ENCODE peak calls at places on chromosomes 11 and 22, in five cellular contexts. W is colonic mucosa; E is CD8-positive, alpha-beta T cell; L is A549; F is thoracic aorta. R is an unnamed sample.

GRCh38 chr11:94400839-94401772 is at the start of gene GPR83:
- DNase-seq in W (no peak), E (no peak), L (peak; percentile 9), F (no peak), R (no peak)

GRCh38 chr22:22465094-22465602 is 43.4 kb downstream of the ZNF280B start:
- DNase-seq in W (no peak), E (no peak), L (no peak), F (no peak), R (no peak)

GRCh38 chr22:49721211-49721763 is 106.4 kb downstream of the BRD1 start:
- DNase-seq in W (no peak), E (no peak), L (no peak), F (no peak), R (no peak)

GRCh38 chr11:44754876-44755552 is 28.3 kb downstream of the TSPAN18 start:
- DNase-seq in W (no peak), E (no peak), L (no peak), F (no peak), R (no peak)

GRCh38 chr22:20399866-20400605 is 6.1 kb downstream of the ZNF74 start:
- DNase-seq in W (no peak), E (no peak), L (no peak), F (no peak), R (no peak)

GRCh38 chr11:114163231-114163631 is 103.7 kb downstream of the ZBTB16 start:
- DNase-seq in W (no peak), E (no peak), L (no peak), F (no peak), R (no peak)

GRCh38 chr22:48868554-48868953 is 959.1 kb downstream of the BRD1 start:
- DNase-seq in W (no peak), E (no peak), L (no peak), F (no peak), R (no peak)

GRCh38 chr11:492416-493226 is 14.4 kb downstream of the RNH1 start:
- DNase-seq in W (no peak), E (no peak), L (no peak), F (no peak), R (no peak)

GRCh38 chr11:27405134-27405533 is 42.1 kb upstream of the CCDC34 start:
- DNase-seq in W (no peak), E (no peak), L (no peak), F (no peak), R (no peak)

GRCh38 chr11:12258451-12258850 is 118.9 kb upstream of the PARVA start:
- DNase-seq in W (no peak), E (no peak), L (peak; percentile 43), F (no peak), R (no peak)

GRCh38 chr11:96049426-96049825 is 125.5 kb upstream of the MTMR2 start:
- DNase-seq in W (no peak), E (no peak), L (no peak), F (no peak), R (no peak)

GRCh38 chr11:66159585-66159984 is 89.5 kb downstream of the PACS1 start:
- DNase-seq in W (no peak), E (no peak), L (no peak), F (no peak), R (no peak)

GRCh38 chr11:104343578-104343977 is 179.6 kb upstream of the PDGFD start:
- DNase-seq in W (no peak), E (no peak), L (peak; percentile 17), F (no peak), R (no peak)

GRCh38 chr22:49299821-49300231 is 527.8 kb downstream of the BRD1 start:
- DNase-seq in W (no peak), E (no peak), L (no peak), F (no peak), R (no peak)

GRCh38 chr11:1352696-1353382 is 36.9 kb upstream of the BRSK2 start:
- DNase-seq in W (no peak), E (no peak), L (no peak), F (no peak), R (no peak)

GRCh38 chr11:73752216-73752867 is 8.5 kb downstream of the RAB6A start:
- DNase-seq in W (no peak), E (no peak), L (no peak), F (no peak), R (no peak)

GRCh38 chr11:48141475-48142100 is 75.0 kb upstream of the OR4B1 start:
- DNase-seq in W (no peak), E (no peak), L (peak; percentile 35), F (no peak), R (peak; percentile 42)

GRCh38 chr11:78216571-78217287 is 28.0 kb downstream of the USP35 start:
- DNase-seq in W (no peak), E (no peak), L (peak; percentile 16), F (no peak), R (no peak)

GRCh38 chr11:20000022-20000392 is 160.3 kb downstream of the DBX1 start:
- DNase-seq in W (no peak), E (no peak), L (no peak), F (no peak), R (no peak)
- H3K27ac ChIP-seq in W (no peak overlapping the region), E (no peak overlapping the region), L (peak overlapping the region; percentile 69), F (no peak overlapping the region), R (no peak overlapping the region)

GRCh38 chr11:121068787-121069186 is 32.3 kb upstream of the TECTA start:
- DNase-seq in W (peak; percentile 43), E (no peak), L (no peak), F (no peak), R (no peak)
- H3K27ac ChIP-seq in W (peak overlapping the region; percentile 60), E (no peak overlapping the region), L (no peak overlapping the region), F (no peak overlapping the region), R (no peak overlapping the region)

DNA sequence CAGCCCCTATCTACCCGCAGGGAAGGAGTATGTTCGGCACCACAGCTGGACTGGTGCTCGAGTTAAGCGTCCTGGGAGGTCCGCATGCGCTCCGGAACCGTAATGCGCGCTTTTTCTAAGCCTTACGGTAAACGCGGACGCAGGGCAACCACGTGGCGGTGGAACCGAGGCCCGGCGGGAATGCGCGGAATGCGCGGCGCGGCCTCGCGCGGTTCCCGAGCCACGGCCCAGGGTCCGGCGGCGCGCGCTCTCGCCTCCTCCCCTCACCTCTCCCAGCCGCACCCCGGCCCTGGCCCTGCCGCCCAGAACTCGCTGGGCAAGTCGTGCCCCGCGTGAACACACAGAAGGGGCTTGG is 4.5 kb upstream of the CCND1 start:
- DNase-seq in W (peak; percentile 82), E (no peak), L (peak; percentile 90), F (no peak), R (no peak)
- H3K27ac ChIP-seq in W (no peak overlapping the region), E (no peak overlapping the region), L (peak overlapping the region; percentile 79), F (peak overlapping the region; percentile 46), R (no peak overlapping the region)

DNA sequence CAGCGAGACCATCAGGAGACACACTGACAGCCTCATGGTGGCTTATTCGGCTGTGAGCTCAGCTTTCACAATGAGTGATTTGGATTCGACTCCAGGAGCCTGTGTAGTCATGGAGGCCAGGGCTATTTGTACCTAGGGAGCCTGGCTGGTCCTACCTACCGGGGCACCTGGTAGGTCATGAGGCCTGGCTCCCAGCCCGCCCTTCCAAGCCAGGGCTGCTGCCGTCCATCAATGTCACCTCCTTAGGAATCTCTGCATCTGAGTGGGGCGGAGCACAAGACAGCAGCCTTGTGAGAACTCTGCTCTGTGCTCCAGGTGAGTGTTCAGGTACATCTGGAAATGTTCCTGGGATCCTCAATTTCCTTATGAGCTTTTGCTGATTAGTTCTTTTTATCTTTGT is at the start of gene SCGB1D4:
- DNase-seq in W (no peak), E (no peak), L (no peak), F (no peak), R (no peak)
- H3K27ac ChIP-seq in W (no peak within 1 kb of the TSS), E (no peak within 1 kb of the TSS), L (no peak within 1 kb of the TSS), F (no peak within 1 kb of the TSS), R (no peak within 1 kb of the TSS)

R was measured in CD4-positive, alpha-beta memory T cell.